ENCODE peak calls at places on chromosomes 5 and 9, in five cellular contexts. E is left lung, W is cardiac muscle cell, H is PC-3, U is fibroblast of pulmonary artery. Y is an unnamed sample.

GRCh38 chr9:112312139-112312538 is 21.3 kb downstream of the PTBP3 start:
- DNase-seq in E (no peak), W (no peak), H (no peak), U (no peak), Y (no peak)

GRCh38 chr9:135584934-135585333 is 23.4 kb downstream of the PAEP start:
- DNase-seq in E (no peak), W (no peak), H (no peak), U (peak), Y (no peak)

GRCh38 chr9:123020796-123021195 is 12.7 kb upstream of the GPR21 start:
- DNase-seq in E (no peak), W (no peak), H (no peak), U (no peak), Y (no peak)

GRCh38 chr5:76788362-76788761 is 30.5 kb upstream of the F2RL1 start:
- DNase-seq in E (no peak), W (no peak), H (peak), U (no peak), Y (peak)

GRCh38 chr5:143932584-143932983 is 120.6 kb downstream of the HMHB1 start:
- DNase-seq in E (no peak), W (no peak), H (no peak), U (no peak), Y (no peak)

GRCh38 chr5:73663161-73663859 is 37.3 kb downstream of the ARHGEF28 start:
- DNase-seq in E (no peak), W (no peak), H (no peak), U (no peak), Y (peak)

GRCh38 chr9:13461588-13461987 is 182.1 kb upstream of the MPDZ start:
- DNase-seq in E (no peak), W (no peak), H (no peak), U (no peak), Y (no peak)

GRCh38 chr9:29312327-29312726 is 1739.0 kb upstream of the C9orf72 start:
- DNase-seq in E (no peak), W (no peak), H (no peak), U (no peak), Y (no peak)

GRCh38 chr9:36276840-36277239 is 18.6 kb upstream of the GNE start:
- DNase-seq in E (no peak), W (peak), H (no peak), U (peak), Y (no peak)

GRCh38 chr9:104991144-104991953 is 63.4 kb upstream of the ABCA1 start:
- DNase-seq in E (peak), W (peak), H (peak), U (peak), Y (no peak)

GRCh38 chr5:17314907-17315471 is 97.6 kb downstream of the BASP1 start:
- DNase-seq in E (no peak), W (no peak), H (no peak), U (peak), Y (no peak)

GRCh38 chr5:142873831-142874230 is 103.7 kb downstream of the ARHGAP26 start:
- DNase-seq in E (no peak), W (no peak), H (no peak), U (no peak), Y (no peak)
- TF ChIP-seq CTCF in E (no peak), W (no peak), H (no peak), U (no peak), Y (no peak)

GRCh38 chr5:115348175-115348574 is 51.7 kb upstream of the CCDC112 start:
- DNase-seq in E (no peak), W (no peak), H (no peak), U (no peak), Y (no peak)
- H3K4me3 ChIP-seq in E (no peak), W (no peak), H (no peak), U (no peak), Y (no peak)

GRCh38 chr5:138241688-138242547 is 28.8 kb upstream of the CDC23 start:
- DNase-seq in E (no peak), W (peak), H (no peak), U (peak), Y (no peak)
- TF ChIP-seq CTCF in E (no peak), W (no peak), H (no peak), U (no peak), Y (no peak)

DNA sequence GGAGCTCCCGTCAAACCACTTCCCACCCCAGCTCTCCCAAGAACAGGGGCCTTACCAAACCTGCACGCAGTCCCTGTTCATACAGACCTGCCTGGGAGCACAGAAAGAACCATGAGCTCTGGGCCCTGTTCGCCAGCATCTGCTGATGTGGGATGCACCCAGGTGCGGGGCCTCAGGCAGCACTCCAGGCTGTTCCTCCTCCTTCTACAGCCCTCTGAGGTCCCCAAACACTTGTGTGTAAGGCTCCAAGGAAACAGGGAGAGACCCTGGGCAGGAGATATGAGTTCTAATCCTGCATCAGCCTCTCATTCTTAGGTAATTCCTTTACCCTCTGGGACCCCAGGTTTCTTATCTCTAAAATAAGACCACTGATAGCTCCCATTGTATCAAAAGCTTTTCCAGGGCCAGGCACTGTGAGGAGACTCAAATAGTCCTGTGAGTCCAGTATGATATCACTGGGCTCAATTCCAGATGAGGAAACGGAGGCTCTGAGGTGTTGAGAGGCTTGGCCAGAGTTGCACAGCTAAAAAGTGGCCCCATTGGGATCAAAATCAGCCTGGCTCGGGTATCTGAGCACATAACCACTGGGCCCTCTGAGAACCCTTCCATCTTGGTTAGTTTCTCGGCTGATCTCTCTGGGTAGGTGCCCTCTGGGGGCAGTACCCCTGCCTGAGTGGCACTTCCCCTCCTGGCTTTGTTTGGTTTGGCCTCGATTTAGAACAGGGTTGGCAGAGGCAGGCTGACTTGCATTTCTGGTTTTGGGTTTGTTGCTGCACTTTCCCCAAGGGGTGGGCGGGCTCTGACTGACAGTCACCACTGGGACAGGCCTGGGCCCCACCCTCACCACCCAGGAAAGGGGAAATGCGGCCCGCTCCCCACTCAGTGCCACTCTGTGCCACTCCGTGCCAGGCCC is 116.8 kb downstream of the RGS3 start:
- DNase-seq in E (peak), W (no peak), H (peak), U (peak), Y (peak)
- H3K4me3 ChIP-seq in E (peak), W (no peak), H (peak), U (no peak), Y (peak)

DNA sequence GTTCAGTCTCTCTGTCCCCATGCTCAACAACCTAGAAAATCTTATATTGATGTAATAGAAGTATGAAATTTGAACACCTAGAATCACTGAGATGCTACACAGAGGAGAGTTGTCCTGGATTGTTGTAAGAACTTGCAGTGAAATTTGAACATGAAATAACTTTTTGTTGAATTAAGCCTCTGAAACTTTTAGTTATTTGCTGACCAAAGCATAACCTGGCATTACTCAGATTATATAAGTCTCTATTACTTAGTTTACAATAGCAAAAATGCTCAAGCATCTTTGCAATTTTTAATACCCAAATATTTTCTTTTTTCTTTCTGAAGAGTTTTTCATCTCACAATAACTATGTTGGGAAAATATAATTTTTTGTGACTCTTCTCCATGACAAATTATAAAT is 630.7 kb upstream of the ACO1 start:
- DNase-seq in E (no peak), W (no peak), H (no peak), U (no peak), Y (no peak)
- TF ChIP-seq CTCF in E (no peak), W (no peak), H (no peak), U (no peak), Y (no peak)

Y was measured in LNCaP clone FGC.